ENCODE peak calls at places on chromosomes 2 and 18, in seven cellular contexts. One of them, this sample, is unnamed.

GRCh38 chr18:58991127-58991798 is 126.6 kb downstream of the ZNF532 start:
- DNase-seq in hippocampal formation: no peak
- DNase-seq in small intestine: no peak
- DNase-seq in ecto neural progenitor cell: no peak
- DNase-seq in G401: peak
- DNase-seq in Daoy: peak
- DNase-seq in T-helper 1 cell: no peak
- DNase-seq in this sample: no peak

GRCh38 chr18:63676526-63676925 is 14.8 kb upstream of the SERPINB3 start:
- DNase-seq in ecto neural progenitor cell: peak
- DNase-seq in small intestine: peak
- DNase-seq in hippocampal formation: no peak
- DNase-seq in Daoy: peak
- DNase-seq in G401: no peak
- DNase-seq in T-helper 1 cell: no peak
- DNase-seq in this sample: no peak

GRCh38 chr18:55228191-55228590 is 268.9 kb upstream of the CCDC68 start:
- DNase-seq in small intestine: no peak
- DNase-seq in G401: no peak
- DNase-seq in T-helper 1 cell: no peak
- DNase-seq in hippocampal formation: no peak
- DNase-seq in ecto neural progenitor cell: peak
- DNase-seq in Daoy: no peak
- DNase-seq in this sample: no peak

GRCh38 chr2:173963323-173963816 is 1.8 kb downstream of the SP3 start:
- DNase-seq in hippocampal formation: peak
- DNase-seq in ecto neural progenitor cell: no peak
- DNase-seq in Daoy: peak
- DNase-seq in T-helper 1 cell: peak
- DNase-seq in small intestine: peak
- DNase-seq in G401: peak
- DNase-seq in this sample: no peak

GRCh38 chr2:122980672-122981071 is 1044.4 kb upstream of the CNTNAP5 start:
- DNase-seq in small intestine: no peak
- DNase-seq in T-helper 1 cell: no peak
- DNase-seq in Daoy: no peak
- DNase-seq in ecto neural progenitor cell: no peak
- DNase-seq in hippocampal formation: no peak
- DNase-seq in G401: no peak
- DNase-seq in this sample: no peak

GRCh38 chr2:232483923-232484627 is 3.6 kb downstream of the ECEL1 start:
- DNase-seq in T-helper 1 cell: no peak
- DNase-seq in small intestine: no peak
- DNase-seq in Daoy: no peak
- DNase-seq in ecto neural progenitor cell: no peak
- DNase-seq in G401: no peak
- DNase-seq in hippocampal formation: no peak
- DNase-seq in this sample: no peak

GRCh38 chr2:175004730-175004979 is 526 bp downstream of the CHN1 start:
- DNase-seq in T-helper 1 cell: no peak
- DNase-seq in ecto neural progenitor cell: no peak
- DNase-seq in Daoy: no peak
- DNase-seq in G401: no peak
- DNase-seq in hippocampal formation: no peak
- DNase-seq in small intestine: no peak
- DNase-seq in this sample: no peak

GRCh38 chr18:61764381-61764780 is 128.4 kb downstream of the RNF152 start:
- DNase-seq in small intestine: no peak
- DNase-seq in hippocampal formation: no peak
- DNase-seq in Daoy: no peak
- DNase-seq in G401: no peak
- DNase-seq in ecto neural progenitor cell: no peak
- DNase-seq in T-helper 1 cell: no peak
- DNase-seq in this sample: no peak

GRCh38 chr18:49814147-49814499 is 790 bp upstream of the ACAA2 start:
- DNase-seq in hippocampal formation: peak
- DNase-seq in Daoy: peak
- DNase-seq in T-helper 1 cell: peak
- DNase-seq in ecto neural progenitor cell: peak
- DNase-seq in small intestine: peak
- DNase-seq in G401: no peak
- DNase-seq in this sample: no peak

GRCh38 chr2:167212054-167212648 is 323.9 kb downstream of the XIRP2 start:
- DNase-seq in Daoy: peak
- DNase-seq in hippocampal formation: peak
- DNase-seq in T-helper 1 cell: no peak
- DNase-seq in G401: peak
- DNase-seq in ecto neural progenitor cell: no peak
- DNase-seq in small intestine: peak
- DNase-seq in this sample: no peak

GRCh38 chr2:53945538-53945937 is 25.3 kb downstream of the PSME4 start:
- DNase-seq in ecto neural progenitor cell: no peak
- DNase-seq in Daoy: no peak
- DNase-seq in G401: no peak
- DNase-seq in small intestine: no peak
- DNase-seq in hippocampal formation: no peak
- DNase-seq in T-helper 1 cell: no peak
- DNase-seq in this sample: no peak

GRCh38 chr2:236637691-236638569 is 68.3 kb downstream of the ACKR3 start:
- DNase-seq in small intestine: no peak
- DNase-seq in Daoy: no peak
- DNase-seq in T-helper 1 cell: no peak
- DNase-seq in G401: no peak
- DNase-seq in hippocampal formation: no peak
- DNase-seq in ecto neural progenitor cell: peak
- DNase-seq in this sample: no peak

GRCh38 chr2:69652206-69652605 is 8.7 kb upstream of the AAK1 start:
- DNase-seq in Daoy: peak
- DNase-seq in small intestine: no peak
- DNase-seq in ecto neural progenitor cell: no peak
- DNase-seq in T-helper 1 cell: no peak
- DNase-seq in hippocampal formation: no peak
- DNase-seq in G401: no peak
- DNase-seq in this sample: no peak

GRCh38 chr18:29028560-29028959 is 851.6 kb upstream of the CDH2 start:
- DNase-seq in hippocampal formation: no peak
- DNase-seq in small intestine: no peak
- DNase-seq in Daoy: no peak
- DNase-seq in T-helper 1 cell: no peak
- DNase-seq in ecto neural progenitor cell: no peak
- DNase-seq in G401: no peak
- DNase-seq in this sample: no peak

GRCh38 chr2:46339676-46340459 is 42.7 kb downstream of the EPAS1 start:
- DNase-seq in T-helper 1 cell: no peak
- DNase-seq in hippocampal formation: no peak
- DNase-seq in G401: no peak
- DNase-seq in Daoy: no peak
- DNase-seq in ecto neural progenitor cell: no peak
- DNase-seq in small intestine: no peak
- DNase-seq in this sample: no peak

GRCh38 chr2:186209532-186209931 is 276.5 kb upstream of the ZC3H15 start:
- DNase-seq in ecto neural progenitor cell: no peak
- DNase-seq in T-helper 1 cell: no peak
- DNase-seq in Daoy: no peak
- DNase-seq in G401: no peak
- DNase-seq in small intestine: no peak
- DNase-seq in hippocampal formation: no peak
- DNase-seq in this sample: no peak

GRCh38 chr2:40448476-40449079 is 3.3 kb downstream of the SLC8A1 start:
- DNase-seq in G401: peak
- DNase-seq in T-helper 1 cell: no peak
- DNase-seq in ecto neural progenitor cell: no peak
- DNase-seq in small intestine: peak
- DNase-seq in Daoy: peak
- DNase-seq in hippocampal formation: peak
- DNase-seq in this sample: no peak

GRCh38 chr18:7558769-7559168 is 8.3 kb upstream of the PTPRM start:
- DNase-seq in Daoy: no peak
- DNase-seq in hippocampal formation: no peak
- DNase-seq in small intestine: no peak
- DNase-seq in G401: no peak
- DNase-seq in T-helper 1 cell: no peak
- DNase-seq in ecto neural progenitor cell: no peak
- DNase-seq in this sample: no peak

GRCh38 chr2:207746131-207746530 is 23.6 kb downstream of the FZD5 start:
- DNase-seq in small intestine: peak
- DNase-seq in T-helper 1 cell: no peak
- DNase-seq in Daoy: peak
- DNase-seq in hippocampal formation: peak
- DNase-seq in G401: peak
- DNase-seq in ecto neural progenitor cell: no peak
- DNase-seq in this sample: peak

GRCh38 chr2:122062506-122062905 is 307.1 kb downstream of the TSN start:
- DNase-seq in ecto neural progenitor cell: no peak
- DNase-seq in small intestine: no peak
- DNase-seq in G401: no peak
- DNase-seq in Daoy: peak
- DNase-seq in T-helper 1 cell: no peak
- DNase-seq in hippocampal formation: no peak
- DNase-seq in this sample: no peak

GRCh38 chr2:65576861-65577601 is 144.6 kb upstream of the SPRED2 start:
- DNase-seq in T-helper 1 cell: no peak
- DNase-seq in G401: no peak
- DNase-seq in hippocampal formation: no peak
- DNase-seq in Daoy: peak
- DNase-seq in ecto neural progenitor cell: no peak
- DNase-seq in small intestine: peak
- DNase-seq in this sample: no peak

GRCh38 chr2:201797175-201797840 is 9.0 kb upstream of the CDK15 start:
- DNase-seq in Daoy: peak
- DNase-seq in T-helper 1 cell: no peak
- DNase-seq in ecto neural progenitor cell: no peak
- DNase-seq in G401: no peak
- DNase-seq in small intestine: no peak
- DNase-seq in hippocampal formation: no peak
- DNase-seq in this sample: no peak

GRCh38 chr2:65311596-65311995 is 84.0 kb downstream of the ACTR2 start:
- DNase-seq in ecto neural progenitor cell: no peak
- DNase-seq in Daoy: no peak
- DNase-seq in small intestine: no peak
- DNase-seq in hippocampal formation: no peak
- DNase-seq in G401: no peak
- DNase-seq in T-helper 1 cell: no peak
- DNase-seq in this sample: no peak

GRCh38 chr2:196239622-196240587 is 68.5 kb upstream of the STK17B start:
- DNase-seq in ecto neural progenitor cell: no peak
- DNase-seq in Daoy: peak
- DNase-seq in G401: no peak
- DNase-seq in hippocampal formation: no peak
- DNase-seq in T-helper 1 cell: peak
- DNase-seq in small intestine: peak
- DNase-seq in this sample: peak

GRCh38 chr18:30446605-30447004 is 595.9 kb downstream of the DSC3 start:
- DNase-seq in G401: no peak
- DNase-seq in T-helper 1 cell: no peak
- DNase-seq in ecto neural progenitor cell: no peak
- DNase-seq in Daoy: no peak
- DNase-seq in hippocampal formation: no peak
- DNase-seq in small intestine: no peak
- DNase-seq in this sample: no peak

GRCh38 chr2:217489145-217489960 is 513.4 kb downstream of the TNS1 start:
- DNase-seq in small intestine: peak
- DNase-seq in Daoy: peak
- DNase-seq in G401: no peak
- DNase-seq in ecto neural progenitor cell: no peak
- DNase-seq in T-helper 1 cell: no peak
- DNase-seq in hippocampal formation: no peak
- DNase-seq in this sample: no peak

GRCh38 chr2:42618972-42619371 is 50.5 kb downstream of the MTA3 start:
- DNase-seq in small intestine: no peak
- DNase-seq in ecto neural progenitor cell: no peak
- DNase-seq in Daoy: peak
- DNase-seq in hippocampal formation: no peak
- DNase-seq in G401: no peak
- DNase-seq in T-helper 1 cell: no peak
- DNase-seq in this sample: no peak

GRCh38 chr2:11988691-11989465 is 242.4 kb downstream of the LPIN1 start:
- DNase-seq in hippocampal formation: no peak
- DNase-seq in ecto neural progenitor cell: no peak
- DNase-seq in G401: no peak
- DNase-seq in small intestine: no peak
- DNase-seq in Daoy: no peak
- DNase-seq in T-helper 1 cell: no peak
- DNase-seq in this sample: no peak

GRCh38 chr2:204901591-204901990 is 356.3 kb downstream of the PARD3B start:
- DNase-seq in Daoy: no peak
- DNase-seq in hippocampal formation: no peak
- DNase-seq in T-helper 1 cell: no peak
- DNase-seq in G401: no peak
- DNase-seq in small intestine: no peak
- DNase-seq in ecto neural progenitor cell: no peak
- DNase-seq in this sample: no peak

GRCh38 chr2:237535385-237536082 is 30.8 kb upstream of the PRLH start:
- DNase-seq in hippocampal formation: no peak
- DNase-seq in G401: no peak
- DNase-seq in small intestine: no peak
- DNase-seq in Daoy: no peak
- DNase-seq in ecto neural progenitor cell: no peak
- DNase-seq in T-helper 1 cell: no peak
- DNase-seq in this sample: no peak

GRCh38 chr2:208046686-208047085 is 21.4 kb upstream of the PLEKHM3 start:
- DNase-seq in T-helper 1 cell: no peak
- DNase-seq in small intestine: no peak
- DNase-seq in ecto neural progenitor cell: no peak
- DNase-seq in hippocampal formation: no peak
- DNase-seq in Daoy: no peak
- DNase-seq in G401: no peak
- DNase-seq in this sample: no peak

GRCh38 chr2:118115761-118116160 is 27.5 kb downstream of the INSIG2 start:
- DNase-seq in G401: no peak
- DNase-seq in hippocampal formation: no peak
- DNase-seq in Daoy: no peak
- DNase-seq in T-helper 1 cell: no peak
- DNase-seq in ecto neural progenitor cell: no peak
- DNase-seq in small intestine: no peak
- DNase-seq in this sample: no peak

GRCh38 chr2:29522951-29523669 is 398.3 kb downstream of the ALK start:
- DNase-seq in Daoy: peak
- DNase-seq in small intestine: no peak
- DNase-seq in ecto neural progenitor cell: no peak
- DNase-seq in T-helper 1 cell: no peak
- DNase-seq in hippocampal formation: no peak
- DNase-seq in G401: no peak
- DNase-seq in this sample: no peak

GRCh38 chr2:232502901-232503791 is 15.5 kb upstream of the ECEL1 start:
- DNase-seq in G401: peak
- DNase-seq in T-helper 1 cell: no peak
- DNase-seq in ecto neural progenitor cell: peak
- DNase-seq in hippocampal formation: no peak
- DNase-seq in Daoy: no peak
- DNase-seq in small intestine: peak
- DNase-seq in this sample: peak

GRCh38 chr2:224278531-224278930 is 123.4 kb downstream of the FAM124B start:
- DNase-seq in G401: no peak
- DNase-seq in small intestine: no peak
- DNase-seq in T-helper 1 cell: no peak
- DNase-seq in ecto neural progenitor cell: no peak
- DNase-seq in Daoy: no peak
- DNase-seq in hippocampal formation: no peak
- DNase-seq in this sample: no peak

GRCh38 chr18:48815581-48816324 is 135.0 kb downstream of the SMAD7 start:
- DNase-seq in Daoy: peak
- DNase-seq in hippocampal formation: no peak
- DNase-seq in small intestine: no peak
- DNase-seq in G401: no peak
- DNase-seq in T-helper 1 cell: no peak
- DNase-seq in ecto neural progenitor cell: peak
- DNase-seq in this sample: no peak